ENCODE peak calls at places on chromosomes 4 and X, in four cellular contexts. R is HCT116, L is K562, X is HepG2. B is an unnamed sample.
A peak's percentile ranks its signal among the peaks of the same experiment; 100 is the strongest.

GRCh38 chr4:139555705-139556070 is 331 bp downstream of the SETD7 start:
- DNase-seq in R (no peak), L (no peak), X (no peak), B (no peak)

GRCh38 chr4:148056879-148057278 is 325.0 kb downstream of the ARHGAP10 start:
- DNase-seq in X (no peak), R (peak; percentile 6), L (peak; percentile 23), B (peak; percentile 5)

GRCh38 chr4:8400641-8401325 is 39.7 kb downstream of the ACOX3 start:
- DNase-seq in L (no peak), R (no peak), X (no peak), B (no peak)

GRCh38 chr4:168524006-168524405 is 27.2 kb downstream of the PALLD start:
- DNase-seq in R (no peak), X (no peak), L (no peak), B (no peak)

GRCh38 chr4:115529126-115529525 is 415.7 kb upstream of the NDST4 start:
- DNase-seq in R (no peak), X (no peak), L (no peak), B (no peak)

GRCh38 chr4:32226201-32226600 is 1506.0 kb downstream of the PCDH7 start:
- DNase-seq in X (no peak), R (peak; percentile 18), L (no peak), B (no peak)

GRCh38 chr4:81052119-81053068 is 21.9 kb downstream of the BMP3 start:
- DNase-seq in L (peak; percentile 46), X (peak; percentile 51), R (peak; percentile 59), B (no peak)

GRCh38 chrX:39506131-39506530 is 591.6 kb downstream of the BCOR start:
- DNase-seq in L (no peak), R (no peak), X (no peak), B (no peak)

GRCh38 chr4:60485279-60485678 is 714.8 kb upstream of the ADGRL3 start:
- DNase-seq in R (no peak), X (no peak), L (no peak), B (no peak)

GRCh38 chr4:134906404-134907023 is 704.9 kb upstream of the PABPC4L start:
- DNase-seq in R (no peak), X (no peak), L (no peak), B (peak; percentile 2)

GRCh38 chr4:170339522-170339921 is 249.8 kb upstream of the AADAT start:
- DNase-seq in L (no peak), X (no peak), R (peak; percentile 24), B (no peak)

GRCh38 chr4:122003335-122003734 is 51.5 kb upstream of the TRPC3 start:
- DNase-seq in L (peak; percentile 84), R (peak; percentile 42), X (peak; percentile 64), B (peak; percentile 8)

GRCh38 chr4:25043548-25043947 is 12.8 kb upstream of the LGI2 start:
- DNase-seq in X (no peak), R (no peak), L (no peak), B (no peak)

GRCh38 chr4:121253961-121254360 is 89.8 kb upstream of the TNIP3 start:
- DNase-seq in L (no peak), R (no peak), X (no peak), B (no peak)

GRCh38 chrX:7190157-7190556 is 42.2 kb upstream of the PUDP start:
- DNase-seq in L (no peak), X (no peak), R (no peak), B (no peak)
- TF ChIP-seq TCF7L2 in L (no peak), X (no peak), R (no peak), B (no peak)

GRCh38 chr4:78426972-78427371 is 124.6 kb upstream of the ANXA3 start:
- DNase-seq in X (peak; percentile 13), L (no peak), R (no peak), B (no peak)
- TF ChIP-seq REST in X (no peak), L (no peak), R (no peak), B (no peak)

DNA sequence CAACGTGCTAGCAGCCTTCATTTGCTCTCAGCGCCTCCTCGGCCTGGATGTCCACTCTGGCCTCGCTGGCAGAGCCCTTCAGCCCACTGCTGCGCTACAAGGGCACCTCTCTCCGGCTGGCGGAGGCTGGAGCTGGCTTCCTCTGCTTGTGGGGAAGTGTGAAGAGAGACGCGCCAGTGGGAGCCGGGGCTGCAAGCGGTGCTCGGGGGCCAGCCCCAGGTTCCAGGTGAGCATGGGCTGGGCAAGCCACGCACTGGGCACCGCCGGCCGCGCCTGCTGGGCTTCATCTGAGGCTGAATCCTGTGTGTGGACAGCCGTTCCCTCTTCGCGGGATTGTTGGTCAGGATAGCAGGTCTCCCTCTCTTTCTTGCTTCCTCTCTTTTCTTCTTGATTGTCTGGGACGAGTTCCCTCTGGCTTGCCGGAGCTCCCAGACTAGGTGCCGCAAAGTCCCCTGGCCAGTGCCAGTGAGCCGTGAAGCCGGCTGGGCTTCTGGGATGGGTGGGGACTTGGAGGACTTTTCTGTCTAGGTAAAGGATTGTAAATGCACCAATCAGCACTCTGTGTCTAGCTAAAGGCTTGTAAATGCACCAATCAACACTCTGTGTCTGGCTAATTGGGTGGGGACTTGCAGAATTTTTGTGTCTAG is 165.0 kb downstream of the HEPH start:
- DNase-seq in L (no peak), R (no peak), X (no peak), B (no peak)
- H3K9me3 ChIP-seq in L (no peaks in the 10 kb centered on the region), R (no peaks in the 10 kb centered on the region), X (peaks cover 25% of the 10 kb centered on the region), B (no peaks in the 10 kb centered on the region)

DNA sequence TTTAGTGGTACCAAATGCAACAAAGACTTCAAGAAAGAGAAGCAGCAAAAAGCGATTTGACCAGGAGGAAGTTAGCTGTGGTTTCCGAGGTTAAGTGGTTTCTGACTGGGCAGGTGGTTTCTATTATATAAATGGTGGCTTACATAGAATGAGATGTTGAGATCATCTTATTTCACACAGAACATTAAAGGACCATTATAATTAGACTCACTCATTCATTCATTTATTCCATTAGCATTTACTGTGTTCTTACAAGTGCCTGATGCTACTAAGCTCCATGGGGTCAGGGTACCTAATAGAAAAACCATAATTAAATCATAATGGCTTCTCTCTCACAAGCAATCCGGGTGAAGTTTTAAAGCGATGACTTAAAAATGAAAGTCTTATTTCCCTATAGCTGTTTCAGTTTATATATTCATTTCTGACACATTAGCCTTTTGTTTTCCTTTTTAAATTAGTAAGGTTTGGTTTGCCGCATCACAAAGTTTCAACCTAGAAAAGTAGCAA is 10.6 kb downstream of the TSPAN6 start:
- DNase-seq in X (no peak), R (no peak), L (no peak), B (no peak)
- TF ChIP-seq TCF7L2 in X (no peak), R (no peak), L (no peak), B (no peak)

DNA sequence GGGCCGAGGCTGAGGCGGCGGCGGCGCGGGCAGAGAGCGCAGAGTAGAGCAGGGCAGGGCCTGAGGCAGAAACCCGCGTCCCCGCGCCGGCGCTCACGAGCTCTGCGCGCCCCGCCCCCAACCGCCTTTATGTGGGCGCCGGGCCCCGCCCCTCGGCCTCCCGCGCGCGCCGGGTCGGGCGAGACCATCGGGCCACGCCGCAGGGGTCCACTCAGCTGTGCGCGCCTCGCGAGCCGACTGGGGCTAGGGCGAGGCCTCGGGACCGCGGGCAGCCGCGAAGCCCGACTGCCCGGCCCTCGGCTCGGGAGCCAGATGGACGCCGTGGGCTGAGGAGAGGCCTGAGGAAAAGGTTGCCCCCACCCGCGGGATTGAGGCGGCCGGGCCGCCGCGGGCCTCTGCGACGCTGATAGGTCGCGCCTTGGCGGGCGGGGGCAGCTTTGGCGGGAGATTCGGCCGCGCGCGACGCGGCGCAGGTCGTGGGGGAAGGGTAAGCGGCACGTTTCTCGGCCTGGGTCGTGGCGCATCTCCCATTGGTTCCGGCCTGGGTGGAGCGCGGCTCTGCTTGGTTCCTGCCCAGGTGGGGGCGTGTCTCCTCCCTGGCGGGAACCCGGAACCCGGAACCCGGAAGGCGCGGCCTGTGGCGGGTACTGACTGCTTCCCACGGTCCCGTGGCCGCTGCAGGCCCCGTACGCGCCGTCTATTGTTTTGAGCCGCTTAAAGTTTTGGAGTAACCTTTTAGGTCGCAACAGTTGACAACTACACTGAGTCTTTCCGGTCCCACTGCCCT is at the start of gene SLBP:
- DNase-seq in X (peak; percentile 91), L (peak; percentile 90), R (peak; percentile 93), B (no peak)
- TF ChIP-seq REST in X (no peak), L (peak; percentile 85), R (no peak), B (no peak)

GRCh38 chrX:30793767-30794103 is 95.3 kb downstream of the TAB3 start:
- DNase-seq in X (no peak), L (no peak), R (no peak), B (no peak)
- H3K9me3 ChIP-seq in X (no peaks in the 10 kb centered on the region), L (no peaks in the 10 kb centered on the region), R (no peaks in the 10 kb centered on the region), B (no peaks in the 10 kb centered on the region)

DNA sequence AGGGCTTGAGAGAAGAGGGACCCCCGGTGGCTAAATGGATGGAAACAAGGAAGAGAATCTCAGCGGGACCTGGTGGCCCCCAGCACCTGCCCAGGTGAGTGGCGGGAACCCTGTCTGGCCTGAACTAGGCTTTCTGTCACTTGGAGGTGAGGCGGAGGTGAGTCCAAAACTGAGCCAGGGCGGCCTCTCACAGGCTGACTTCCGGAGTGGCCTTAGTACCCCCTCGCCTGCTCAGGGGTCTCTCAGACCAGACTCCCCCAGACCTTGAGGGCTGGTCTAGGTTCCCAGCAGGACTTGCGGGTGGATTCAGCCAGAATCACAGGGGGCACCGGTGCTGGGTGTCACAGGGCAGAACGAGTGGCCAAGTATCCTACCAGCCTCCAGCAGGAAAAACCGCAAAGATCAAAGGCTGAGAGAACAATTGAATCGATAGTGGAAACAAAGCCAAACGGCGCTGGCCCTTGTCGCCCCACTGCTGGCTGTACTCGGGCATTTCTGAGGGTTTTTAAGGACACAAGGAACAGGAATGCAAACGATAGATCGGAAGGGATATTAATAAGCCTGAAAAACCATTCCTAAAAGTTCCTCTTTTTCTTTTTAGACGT is 67.8 kb downstream of the WFS1 start:
- DNase-seq in L (no peak), X (peak; percentile 64), R (peak; percentile 54), B (no peak)
- TF ChIP-seq TCF7L2 in L (no peak), X (peak; percentile 58), R (peak; percentile 98), B (peak; percentile 90)

DNA sequence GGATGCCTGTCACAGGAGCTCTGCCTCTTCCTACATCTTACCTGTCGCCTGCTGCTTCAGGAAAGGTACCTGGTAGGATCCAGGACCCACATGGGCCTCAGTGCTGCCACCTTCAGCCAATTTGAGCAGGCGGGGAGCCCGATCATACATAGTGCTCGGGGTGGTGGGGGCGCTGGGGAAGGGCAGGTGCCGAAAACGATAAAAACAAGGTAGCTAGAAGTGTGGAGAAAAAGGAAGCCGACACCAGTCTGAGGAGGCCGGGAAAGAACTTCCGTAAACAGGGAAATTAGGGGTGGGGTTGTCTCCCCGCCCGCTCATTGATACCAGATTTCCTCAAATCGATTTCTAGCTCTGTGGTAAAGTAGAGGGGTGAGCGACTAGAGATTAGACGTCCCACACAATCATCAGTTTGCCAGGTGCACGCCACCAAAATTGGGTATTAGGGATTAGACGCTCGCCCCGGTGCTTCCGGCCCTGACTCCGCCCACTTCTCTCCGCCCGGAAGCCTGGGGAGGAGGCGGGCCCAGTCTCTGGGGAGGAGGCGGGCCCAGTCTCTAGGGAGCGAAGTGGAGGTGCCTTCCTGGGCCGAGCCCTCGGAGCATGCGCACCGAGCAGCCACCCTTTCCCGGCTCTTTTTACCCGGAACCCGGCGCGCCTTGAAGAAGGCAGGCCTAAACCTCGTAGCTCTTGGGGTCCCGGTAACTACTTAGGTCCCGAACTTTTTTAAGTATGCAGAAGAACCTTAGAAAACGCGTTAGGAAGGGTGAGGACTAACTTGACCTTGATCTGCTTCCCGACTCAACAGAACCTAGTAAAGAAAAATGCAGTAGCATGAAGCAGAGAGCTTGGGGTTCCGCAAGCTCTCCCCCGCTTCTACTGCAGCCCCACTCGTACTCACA is at the start of gene STPG2:
- DNase-seq in X (peak; percentile 79), R (peak; percentile 83), L (peak; percentile 76), B (peak; percentile 46)
- TF ChIP-seq REST in X (no peak), R (no peak), L (no peak), B (no peak)